ENCODE peak calls at places on chromosomes 1 and 21, in six cellular contexts. One of them, this sample, is unnamed.

GRCh38 chr21:42751866-42752265 is 98.4 kb downstream of the PDE9A start:
- DNase-seq in GM23338: no peak
- DNase-seq in HepG2: no peak
- DNase-seq in WTC11: no peak
- DNase-seq in K562: no peak
- DNase-seq in H1: no peak
- DNase-seq in this sample: no peak

GRCh38 chr1:69523032-69523431 is 44.7 kb upstream of the LRRC7 start:
- DNase-seq in GM23338: no peak
- DNase-seq in HepG2: no peak
- DNase-seq in WTC11: no peak
- DNase-seq in K562: no peak
- DNase-seq in H1: no peak
- DNase-seq in this sample: no peak

GRCh38 chr21:15706686-15707085 is 23.1 kb upstream of the USP25 start:
- DNase-seq in GM23338: no peak
- DNase-seq in HepG2: no peak
- DNase-seq in WTC11: no peak
- DNase-seq in K562: no peak
- DNase-seq in H1: no peak
- DNase-seq in this sample: no peak

GRCh38 chr1:244439391-244440032 is 12.2 kb downstream of the ADSS2 start:
- DNase-seq in GM23338: peak
- DNase-seq in HepG2: no peak
- DNase-seq in WTC11: peak
- DNase-seq in K562: peak
- DNase-seq in H1: no peak
- DNase-seq in this sample: no peak

GRCh38 chr1:23720256-23720995 is 22.8 kb upstream of the ELOA start:
- DNase-seq in GM23338: no peak
- DNase-seq in HepG2: no peak
- DNase-seq in WTC11: no peak
- DNase-seq in K562: no peak
- DNase-seq in H1: no peak
- DNase-seq in this sample: peak

GRCh38 chr1:68570859-68571258 is 74.0 kb upstream of the DEPDC1 start:
- DNase-seq in GM23338: no peak
- DNase-seq in HepG2: no peak
- DNase-seq in WTC11: no peak
- DNase-seq in K562: no peak
- DNase-seq in H1: no peak
- DNase-seq in this sample: no peak

GRCh38 chr1:14597343-14598006 is 1.0 kb upstream of the KAZN start:
- DNase-seq in GM23338: peak
- DNase-seq in HepG2: no peak
- DNase-seq in WTC11: peak
- DNase-seq in K562: no peak
- DNase-seq in H1: no peak
- DNase-seq in this sample: no peak

GRCh38 chr1:206000641-206001339 is 2.4 kb downstream of the RAB7B start:
- DNase-seq in GM23338: no peak
- DNase-seq in HepG2: no peak
- DNase-seq in WTC11: peak
- DNase-seq in K562: no peak
- DNase-seq in H1: no peak
- DNase-seq in this sample: no peak

GRCh38 chr1:198598796-198599321 is 40.0 kb upstream of the PTPRC start:
- DNase-seq in GM23338: no peak
- DNase-seq in HepG2: no peak
- DNase-seq in WTC11: no peak
- DNase-seq in K562: peak
- DNase-seq in H1: no peak
- DNase-seq in this sample: peak

GRCh38 chr1:54380285-54380882 is 25.8 kb downstream of the SSBP3 start:
- DNase-seq in GM23338: no peak
- DNase-seq in HepG2: no peak
- DNase-seq in WTC11: no peak
- DNase-seq in K562: no peak
- DNase-seq in H1: no peak
- DNase-seq in this sample: no peak

GRCh38 chr1:17700981-17701870 is 53.9 kb upstream of the ACTL8 start:
- DNase-seq in GM23338: no peak
- DNase-seq in HepG2: no peak
- DNase-seq in WTC11: no peak
- DNase-seq in K562: no peak
- DNase-seq in H1: no peak
- DNase-seq in this sample: no peak

GRCh38 chr1:36095760-36096405 is 7.2 kb downstream of the ADPRS start:
- DNase-seq in GM23338: no peak
- DNase-seq in HepG2: no peak
- DNase-seq in WTC11: no peak
- DNase-seq in K562: no peak
- DNase-seq in H1: no peak
- DNase-seq in this sample: no peak

GRCh38 chr1:150926094-150926741 is at the start of gene SETDB1:
- DNase-seq in GM23338: peak
- DNase-seq in HepG2: peak
- DNase-seq in WTC11: peak
- DNase-seq in K562: peak
- DNase-seq in H1: peak
- DNase-seq in this sample: peak

GRCh38 chr1:205481629-205482071 is 22.8 kb upstream of the CDK18 start:
- DNase-seq in GM23338: no peak
- DNase-seq in HepG2: no peak
- DNase-seq in WTC11: no peak
- DNase-seq in K562: no peak
- DNase-seq in H1: no peak
- DNase-seq in this sample: no peak

GRCh38 chr21:32994305-32994704 is 31.4 kb upstream of the OLIG2 start:
- DNase-seq in GM23338: peak
- DNase-seq in HepG2: no peak
- DNase-seq in WTC11: no peak
- DNase-seq in K562: peak
- DNase-seq in H1: no peak
- DNase-seq in this sample: no peak

GRCh38 chr1:1136547-1137230 is 20.8 kb upstream of the C1orf159 start:
- DNase-seq in GM23338: peak
- DNase-seq in HepG2: no peak
- DNase-seq in WTC11: no peak
- DNase-seq in K562: no peak
- DNase-seq in H1: no peak
- DNase-seq in this sample: no peak

GRCh38 chr1:118151312-118151937 is 33.6 kb downstream of the SPAG17 start:
- DNase-seq in GM23338: peak
- DNase-seq in HepG2: peak
- DNase-seq in WTC11: peak
- DNase-seq in K562: peak
- DNase-seq in H1: peak
- DNase-seq in this sample: peak

GRCh38 chr1:225694151-225694603 is 41.3 kb upstream of the ENAH start:
- DNase-seq in GM23338: no peak
- DNase-seq in HepG2: peak
- DNase-seq in WTC11: no peak
- DNase-seq in K562: no peak
- DNase-seq in H1: no peak
- DNase-seq in this sample: no peak

GRCh38 chr1:225695578-225696332 is 42.8 kb upstream of the ENAH start:
- DNase-seq in GM23338: no peak
- DNase-seq in HepG2: peak
- DNase-seq in WTC11: no peak
- DNase-seq in K562: no peak
- DNase-seq in H1: no peak
- DNase-seq in this sample: no peak

GRCh38 chr1:225699336-225699735 is 46.4 kb upstream of the ENAH start:
- DNase-seq in GM23338: no peak
- DNase-seq in HepG2: peak
- DNase-seq in WTC11: no peak
- DNase-seq in K562: no peak
- DNase-seq in H1: no peak
- DNase-seq in this sample: no peak

GRCh38 chr1:225700164-225700740 is 47.3 kb upstream of the ENAH start:
- DNase-seq in GM23338: no peak
- DNase-seq in HepG2: peak
- DNase-seq in WTC11: no peak
- DNase-seq in K562: no peak
- DNase-seq in H1: no peak
- DNase-seq in this sample: no peak

DNA sequence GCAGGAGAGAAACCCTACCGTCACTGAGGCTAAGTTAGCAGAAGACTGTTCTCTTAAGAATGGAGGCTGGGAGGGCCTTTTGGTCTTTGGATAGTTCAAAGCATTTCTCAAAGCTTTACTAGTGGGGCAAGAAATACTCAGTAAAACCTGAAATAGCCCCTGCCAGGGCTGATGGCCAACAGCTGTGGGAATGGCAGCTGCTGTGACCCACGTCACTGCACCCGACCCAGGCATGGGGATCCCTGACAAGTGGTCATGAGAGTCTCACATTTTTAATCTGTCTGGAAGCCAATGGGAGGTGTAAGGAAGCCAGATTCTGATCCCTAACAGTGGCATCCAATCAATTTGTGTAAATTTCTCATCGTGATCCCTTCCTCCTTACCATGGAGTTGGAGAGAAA is 44.5 kb upstream of the ENAH start:
- DNase-seq in GM23338: no peak
- DNase-seq in HepG2: no peak
- DNase-seq in WTC11: no peak
- DNase-seq in K562: no peak
- DNase-seq in H1: no peak
- DNase-seq in this sample: no peak
- TF ChIP-seq CREB1 in GM23338: no peak
- TF ChIP-seq CREB1 in HepG2: no peak
- TF ChIP-seq CREB1 in WTC11: no peak
- TF ChIP-seq CREB1 in K562: no peak
- TF ChIP-seq CREB1 in H1: no peak
- TF ChIP-seq CREB1 in this sample: no peak

GRCh38 chr21:38139380-38140168 is 117.2 kb upstream of the KCNJ15 start:
- DNase-seq in GM23338: no peak
- DNase-seq in HepG2: peak
- DNase-seq in WTC11: no peak
- DNase-seq in K562: no peak
- DNase-seq in H1: no peak
- DNase-seq in this sample: no peak
- TF ChIP-seq CREB1 in GM23338: no peak
- TF ChIP-seq CREB1 in HepG2: no peak
- TF ChIP-seq CREB1 in WTC11: no peak
- TF ChIP-seq CREB1 in K562: no peak
- TF ChIP-seq CREB1 in H1: no peak
- TF ChIP-seq CREB1 in this sample: no peak

DNA sequence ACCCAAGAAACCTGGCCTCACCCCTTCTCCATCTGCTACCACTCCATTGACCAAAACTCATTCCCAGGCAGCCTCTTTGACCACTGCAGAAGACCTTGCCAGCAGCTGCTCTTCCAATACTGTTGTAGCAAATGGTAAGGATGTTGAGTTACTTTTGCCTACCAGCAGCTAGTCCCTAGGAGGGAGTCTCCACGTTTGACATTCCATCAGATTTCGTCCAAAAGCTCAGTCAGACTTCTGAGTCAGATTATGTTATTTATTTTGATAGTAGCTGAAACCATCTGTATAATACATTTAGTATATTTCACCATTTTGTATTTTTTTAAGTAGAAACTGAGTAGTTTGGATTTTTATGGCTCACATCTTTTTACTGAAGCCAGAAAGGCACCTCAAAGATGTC is 51.5 kb upstream of the WNT2B start:
- DNase-seq in GM23338: no peak
- DNase-seq in HepG2: no peak
- DNase-seq in WTC11: no peak
- DNase-seq in K562: no peak
- DNase-seq in H1: no peak
- DNase-seq in this sample: no peak
- TF ChIP-seq CREB1 in GM23338: no peak
- TF ChIP-seq CREB1 in HepG2: no peak
- TF ChIP-seq CREB1 in WTC11: no peak
- TF ChIP-seq CREB1 in K562: no peak
- TF ChIP-seq CREB1 in H1: no peak
- TF ChIP-seq CREB1 in this sample: no peak

GRCh38 chr21:35737899-35738341 is 322.4 kb downstream of the SETD4 start:
- DNase-seq in GM23338: no peak
- DNase-seq in HepG2: no peak
- DNase-seq in WTC11: no peak
- DNase-seq in K562: no peak
- DNase-seq in H1: no peak
- DNase-seq in this sample: no peak
- TF ChIP-seq CREB1 in GM23338: no peak
- TF ChIP-seq CREB1 in HepG2: no peak
- TF ChIP-seq CREB1 in WTC11: no peak
- TF ChIP-seq CREB1 in K562: no peak
- TF ChIP-seq CREB1 in H1: no peak
- TF ChIP-seq CREB1 in this sample: no peak

GRCh38 chr1:160491017-160491416 is 32.0 kb downstream of the SLAMF6 start:
- DNase-seq in GM23338: peak
- DNase-seq in HepG2: no peak
- DNase-seq in WTC11: peak
- DNase-seq in K562: no peak
- DNase-seq in H1: no peak
- DNase-seq in this sample: no peak

GRCh38 chr1:160486453-160486852 is 36.6 kb downstream of the SLAMF6 start:
- DNase-seq in GM23338: peak
- DNase-seq in HepG2: no peak
- DNase-seq in WTC11: no peak
- DNase-seq in K562: no peak
- DNase-seq in H1: peak
- DNase-seq in this sample: no peak

GRCh38 chr1:160489513-160490261 is 33.4 kb downstream of the SLAMF6 start:
- DNase-seq in GM23338: no peak
- DNase-seq in HepG2: no peak
- DNase-seq in WTC11: no peak
- DNase-seq in K562: no peak
- DNase-seq in H1: no peak
- DNase-seq in this sample: no peak

GRCh38 chr1:160492617-160493016 is 30.4 kb downstream of the SLAMF6 start:
- DNase-seq in GM23338: no peak
- DNase-seq in HepG2: no peak
- DNase-seq in WTC11: no peak
- DNase-seq in K562: no peak
- DNase-seq in H1: no peak
- DNase-seq in this sample: no peak

DNA sequence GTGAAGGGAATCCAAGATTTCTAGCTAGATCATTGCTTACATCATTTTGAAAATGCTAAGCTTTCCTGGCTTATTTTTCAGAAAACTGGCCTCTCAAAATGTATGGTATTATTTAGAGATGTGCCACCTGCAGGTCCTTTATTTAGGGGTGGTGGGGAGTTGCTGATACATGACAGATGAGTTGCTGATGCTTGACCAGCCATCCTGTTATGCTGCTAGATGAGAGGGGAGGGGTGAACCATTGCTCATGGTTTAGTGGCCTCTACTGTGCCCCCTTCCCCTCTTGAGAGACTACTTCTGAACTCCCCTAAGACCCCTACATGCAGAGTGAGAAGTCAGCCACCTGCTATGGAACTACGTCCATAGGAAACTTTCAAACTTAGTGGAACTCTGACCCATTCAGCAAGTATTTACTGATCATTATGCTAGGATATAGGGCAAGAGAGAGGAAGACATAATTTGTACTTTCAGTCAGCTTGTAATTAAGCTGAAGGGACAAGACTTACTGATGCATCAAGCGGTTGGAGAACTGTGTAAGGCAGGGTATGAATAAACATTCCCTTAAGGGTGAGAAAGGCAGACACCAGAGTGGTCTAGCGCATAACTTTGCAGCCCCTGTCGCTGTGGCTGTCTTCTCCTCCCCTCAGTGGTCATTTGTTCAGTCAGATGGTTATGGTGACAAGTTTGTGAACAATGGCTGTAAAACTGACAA is 34.6 kb downstream of the SLAMF6 start:
- DNase-seq in GM23338: no peak
- DNase-seq in HepG2: no peak
- DNase-seq in WTC11: no peak
- DNase-seq in K562: no peak
- DNase-seq in H1: no peak
- DNase-seq in this sample: peak
- TF ChIP-seq CREB1 in GM23338: no peak
- TF ChIP-seq CREB1 in HepG2: no peak
- TF ChIP-seq CREB1 in WTC11: no peak
- TF ChIP-seq CREB1 in K562: no peak
- TF ChIP-seq CREB1 in H1: no peak
- TF ChIP-seq CREB1 in this sample: no peak